ENCODE peak calls at places on chromosomes 4 and X, in ten cellular contexts. N is OCI-LY7, O is fibroblast of mammary gland, V is A673, G is brain microvascular endothelial cell, Y is astrocyte of the cerebellum, A is foreskin fibroblast, B is nephron progenitor cell, L is prostate gland, Q is neural crest cell. W is an unnamed sample.
A peak's percentile ranks its signal among the peaks of the same experiment; 100 is the strongest.

GRCh38 chr4:13903851-13904340 is 276.4 kb upstream of the BOD1L1 start:
- DNase-seq in N (no peak), O (no peak), V (no peak), G (no peak), Y (no peak), A (no peak), B (no peak), L (no peak), Q (no peak), W (no peak)

GRCh38 chrX:10393241-10393640 is 227.1 kb downstream of the MID1 start:
- DNase-seq in N (no peak), O (no peak), V (no peak), G (no peak), Y (no peak), A (no peak), B (no peak), L (no peak), Q (no peak), W (no peak)

GRCh38 chrX:29299689-29300088 is 712.4 kb downstream of the IL1RAPL1 start:
- DNase-seq in N (no peak), O (peak; percentile 36), V (no peak), G (no peak), Y (no peak), A (peak; percentile 12), B (no peak), L (no peak), Q (no peak), W (peak; percentile 25)

GRCh38 chr4:159296061-159296460 is 193.2 kb downstream of the RAPGEF2 start:
- DNase-seq in N (no peak), O (peak; percentile 69), V (no peak), G (no peak), Y (no peak), A (peak; percentile 64), B (no peak), L (no peak), Q (no peak), W (peak; percentile 56)

GRCh38 chrX:21661316-21661715 is 3.2 kb upstream of the KLHL34 start:
- DNase-seq in N (no peak), O (no peak), V (no peak), G (no peak), Y (no peak), A (no peak), B (no peak), L (no peak), Q (no peak), W (no peak)

GRCh38 chrX:146854281-146854680 is 39.7 kb upstream of the CXorf51A start:
- DNase-seq in N (no peak), O (no peak), V (no peak), G (no peak), Y (no peak), A (no peak), B (no peak), L (no peak), Q (no peak), W (no peak)

GRCh38 chr4:120331486-120332281 is 265.0 kb upstream of the MAD2L1 start:
- DNase-seq in N (no peak), O (peak; percentile 36), V (peak; percentile 73), G (no peak), Y (peak; percentile 41), A (peak; percentile 28), B (no peak), L (no peak), Q (no peak), W (peak; percentile 1)

GRCh38 chrX:119459181-119459580 is 9.1 kb upstream of the SLC25A5 start:
- DNase-seq in N (no peak), O (peak; percentile 30), V (no peak), G (peak; percentile 9), Y (no peak), A (peak; percentile 49), B (no peak), L (no peak), Q (no peak), W (no peak)

GRCh38 chr4:170229021-170229420 is 139.3 kb upstream of the AADAT start:
- DNase-seq in N (no peak), O (no peak), V (no peak), G (no peak), Y (no peak), A (no peak), B (no peak), L (no peak), Q (no peak), W (no peak)

GRCh38 chr4:170226288-170226687 is 136.5 kb upstream of the AADAT start:
- DNase-seq in N (no peak), O (no peak), V (no peak), G (no peak), Y (no peak), A (no peak), B (no peak), L (no peak), Q (no peak), W (no peak)

GRCh38 chr4:170231377-170231776 is 141.6 kb upstream of the AADAT start:
- DNase-seq in N (no peak), O (no peak), V (no peak), G (no peak), Y (no peak), A (no peak), B (no peak), L (no peak), Q (no peak), W (no peak)

GRCh38 chr4:170230242-170230641 is 140.5 kb upstream of the AADAT start:
- DNase-seq in N (no peak), O (no peak), V (no peak), G (no peak), Y (no peak), A (no peak), B (no peak), L (no peak), Q (no peak), W (no peak)

DNA sequence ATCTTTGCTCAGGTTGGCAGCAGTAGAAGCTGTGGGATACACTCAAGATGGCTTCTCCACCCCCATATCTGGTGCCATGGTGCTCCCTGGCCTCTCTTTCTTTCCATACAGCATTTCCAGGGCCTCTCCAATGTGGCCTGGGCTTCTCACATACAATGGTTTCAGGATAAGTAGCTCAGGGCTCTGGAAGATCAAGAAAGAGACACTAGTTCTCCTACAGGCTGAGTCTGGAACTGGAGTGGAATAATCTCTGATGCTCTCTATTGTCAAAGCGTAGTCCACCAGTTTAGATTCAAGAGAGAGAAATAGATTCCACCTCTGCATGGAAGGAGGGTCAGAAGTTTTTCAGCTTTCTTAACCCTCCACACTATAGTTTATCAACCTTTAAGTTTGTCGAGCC is 138.2 kb upstream of the AADAT start:
- DNase-seq in N (no peak), O (no peak), V (peak; percentile 3), G (no peak), Y (no peak), A (no peak), B (no peak), L (no peak), Q (no peak), W (no peak)
- TF ChIP-seq CTCF in N (no peak), O (peak; percentile 3), V (no peak), G (peak; percentile 33), Y (no peak), A (no peak), B (no peak), L (no peak), Q (peak; percentile 44), W (no peak)

DNA sequence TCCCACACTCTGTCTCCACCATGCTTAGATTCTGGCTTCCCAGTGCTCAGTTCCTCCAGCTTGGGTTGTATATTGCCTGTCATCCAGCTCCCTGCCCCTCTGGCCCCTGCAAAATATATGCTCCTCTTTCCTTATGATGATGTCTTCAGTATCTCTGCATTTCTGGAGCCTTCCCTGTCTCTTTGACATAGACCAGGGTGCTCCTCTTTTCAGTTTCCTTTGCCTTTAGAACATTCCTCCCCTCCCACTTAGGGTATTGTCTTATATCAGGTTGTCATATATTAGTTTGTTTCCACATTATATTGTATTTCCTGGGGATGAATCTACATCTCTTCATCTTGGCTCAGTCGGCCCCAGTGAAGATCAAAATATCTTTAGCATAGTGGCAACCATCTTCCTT is 526.4 kb downstream of the MID1IP1 start:
- DNase-seq in N (no peak), O (no peak), V (no peak), G (no peak), Y (no peak), A (no peak), B (no peak), L (no peak), Q (no peak), W (no peak)
- TF ChIP-seq CTCF in N (no peak), O (no peak), V (no peak), G (no peak), Y (no peak), A (no peak), B (no peak), L (no peak), Q (no peak), W (no peak)

GRCh38 chrX:56786889-56787733 is 58.1 kb downstream of the NBDY start:
- DNase-seq in N (no peak), O (no peak), V (no peak), G (no peak), Y (no peak), A (no peak), B (no peak), L (no peak), Q (no peak), W (no peak)

GRCh38 chrX:56787734-56788152 is 58.7 kb downstream of the NBDY start:
- DNase-seq in N (no peak), O (no peak), V (no peak), G (no peak), Y (no peak), A (no peak), B (no peak), L (no peak), Q (no peak), W (no peak)

GRCh38 chrX:56788717-56789122 is 59.7 kb downstream of the NBDY start:
- DNase-seq in N (peak; percentile 25), O (peak; percentile 58), V (peak; percentile 40), G (no peak), Y (no peak), A (no peak), B (no peak), L (peak; percentile 39), Q (no peak), W (no peak)

GRCh38 chrX:56789518-56790070 is 60.6 kb downstream of the NBDY start:
- DNase-seq in N (no peak), O (no peak), V (no peak), G (no peak), Y (no peak), A (no peak), B (no peak), L (no peak), Q (no peak), W (no peak)

GRCh38 chrX:56788229-56788628 is 59.2 kb downstream of the NBDY start:
- DNase-seq in N (no peak), O (no peak), V (no peak), G (no peak), Y (no peak), A (no peak), B (no peak), L (no peak), Q (no peak), W (no peak)
- TF ChIP-seq CTCF in N (no peak), O (no peak), V (no peak), G (no peak), Y (no peak), A (no peak), B (no peak), L (no peak), Q (no peak), W (no peak)

GRCh38 chr4:6632125-6632524 is 8.4 kb upstream of the MRFAP1 start:
- DNase-seq in N (no peak), O (no peak), V (no peak), G (no peak), Y (no peak), A (no peak), B (no peak), L (no peak), Q (no peak), W (no peak)

GRCh38 chr4:6640292-6641163 is at the start of gene MRFAP1:
- DNase-seq in N (peak; percentile 96), O (peak; percentile 92), V (peak; percentile 97), G (peak; percentile 87), Y (peak; percentile 86), A (peak; percentile 99), B (peak; percentile 90), L (peak; percentile 95), Q (peak; percentile 83), W (peak; percentile 95)

GRCh38 chr4:6639137-6639680 is 1.3 kb upstream of the MRFAP1 start:
- DNase-seq in N (no peak), O (no peak), V (no peak), G (no peak), Y (no peak), A (no peak), B (no peak), L (no peak), Q (no peak), W (no peak)

GRCh38 chr4:6633091-6633906 is 7.2 kb upstream of the MRFAP1 start:
- DNase-seq in N (peak; percentile 74), O (peak; percentile 16), V (peak; percentile 50), G (no peak), Y (no peak), A (peak; percentile 46), B (no peak), L (peak; percentile 50), Q (no peak), W (peak; percentile 84)

DNA sequence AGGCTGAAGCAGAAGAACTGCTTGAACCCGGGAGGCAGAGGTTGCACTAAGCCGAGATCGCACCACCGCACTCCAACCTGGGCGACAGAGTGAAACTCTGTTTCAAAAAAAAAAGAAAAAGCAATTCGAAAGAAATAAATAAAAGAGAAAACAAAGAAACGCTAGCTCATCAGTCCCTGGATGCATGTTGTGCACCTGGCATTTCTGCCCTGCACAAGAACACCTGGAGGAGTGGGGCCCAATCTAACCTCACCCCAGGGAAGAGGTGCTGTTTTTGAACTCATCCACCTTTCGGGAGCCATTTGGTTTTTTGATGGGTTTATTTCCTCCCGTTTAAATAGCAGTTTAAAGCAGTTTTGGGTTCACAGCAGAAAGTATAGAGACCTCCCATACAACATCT is 5.7 kb upstream of the MRFAP1 start:
- DNase-seq in N (no peak), O (no peak), V (no peak), G (no peak), Y (no peak), A (no peak), B (no peak), L (no peak), Q (no peak), W (no peak)
- TF ChIP-seq CTCF in N (no peak), O (no peak), V (no peak), G (no peak), Y (no peak), A (no peak), B (no peak), L (no peak), Q (no peak), W (no peak)